ENCODE peak calls at places on chromosome 5, in ten cellular contexts. X, Q, W, K, E, Y, B, R, D and N are unnamed samples. For H3K4me1, the result is how much of the 10 kb centered on the place peaks cover.

GRCh38 chr5:143652104-143652700 is 159.8 kb upstream of the HMHB1 start:
- DNase-seq in D (no peak), Y (no peak), E (no peak), R (no peak), B (no peak), Q (peak), X (no peak), W (no peak), K (no peak), N (no peak)

GRCh38 chr5:120254385-120254784 is 209.7 kb upstream of the PRR16 start:
- DNase-seq in K (peak), Y (no peak), W (no peak), E (no peak), X (no peak), Q (peak), R (no peak), D (no peak), B (no peak), N (no peak)

GRCh38 chr5:4514067-4514648 is 626.0 kb upstream of the ADAMTS16 start:
- DNase-seq in Y (no peak), E (no peak), Q (no peak), K (no peak), X (no peak), D (no peak), R (no peak), W (no peak), B (no peak), N (no peak)

GRCh38 chr5:88715503-88715902 is 167.5 kb downstream of the MEF2C start:
- DNase-seq in R (no peak), W (no peak), E (no peak), K (no peak), Y (no peak), B (no peak), Q (no peak), X (no peak), D (no peak), N (no peak)

GRCh38 chr5:76104027-76104426 is 20.8 kb downstream of the SV2C start:
- DNase-seq in B (peak), D (no peak), E (no peak), X (no peak), Q (peak), R (no peak), W (no peak), Y (no peak), K (peak), N (no peak)

GRCh38 chr5:116394186-116394867 is 180.3 kb downstream of the SEMA6A start:
- DNase-seq in X (no peak), W (no peak), E (no peak), R (no peak), Q (no peak), D (no peak), K (no peak), Y (no peak), B (no peak), N (no peak)

GRCh38 chr5:102611312-102611711 is 112.5 kb upstream of the SLCO6A1 start:
- DNase-seq in E (no peak), W (no peak), X (no peak), R (no peak), Q (no peak), B (no peak), D (no peak), Y (no peak), K (no peak), N (no peak)

GRCh38 chr5:173326501-173326960 is 1.7 kb downstream of the STC2 start:
- DNase-seq in W (no peak), B (no peak), K (peak), X (no peak), E (no peak), R (no peak), Y (no peak), Q (peak), D (no peak), N (no peak)

GRCh38 chr5:152953788-152954483 is 536.5 kb upstream of the GRIA1 start:
- DNase-seq in R (no peak), X (no peak), E (no peak), D (no peak), Y (no peak), W (no peak), Q (no peak), B (no peak), K (no peak), N (no peak)

GRCh38 chr5:179819296-179820126 is 1.2 kb upstream of the SQSTM1 start:
- DNase-seq in D (no peak), K (peak), B (peak), Q (peak), W (peak), X (peak), R (peak), Y (peak), E (no peak), N (peak)

GRCh38 chr5:56673171-56673570 is 142.2 kb upstream of the MAP3K1 start:
- DNase-seq in D (no peak), X (no peak), W (no peak), B (no peak), E (no peak), Y (no peak), K (no peak), R (no peak), Q (no peak), N (no peak)

GRCh38 chr5:2286250-2286649 is 403.5 kb upstream of the IRX4 start:
- DNase-seq in D (no peak), E (no peak), R (no peak), Y (no peak), X (no peak), W (no peak), B (no peak), Q (no peak), K (no peak), N (no peak)

GRCh38 chr5:67257500-67257899 is 60.9 kb upstream of the CD180 start:
- DNase-seq in Q (no peak), E (no peak), X (no peak), B (no peak), R (no peak), Y (no peak), W (no peak), D (no peak), K (no peak), N (no peak)

GRCh38 chr5:168002116-168002515 is 289.3 kb upstream of the WWC1 start:
- DNase-seq in D (no peak), K (no peak), B (no peak), Y (no peak), W (no peak), R (no peak), E (no peak), X (no peak), Q (no peak), N (no peak)

GRCh38 chr5:173764321-173765029 is 123.7 kb upstream of the CPEB4 start:
- DNase-seq in W (peak), D (peak), Y (peak), K (peak), B (peak), Q (peak), X (peak), E (peak), R (no peak), N (peak)

GRCh38 chr5:168409601-168410458 is 76.4 kb upstream of the RARS1 start:
- DNase-seq in R (no peak), E (peak), K (no peak), X (no peak), Y (no peak), B (no peak), W (no peak), D (no peak), Q (peak), N (no peak)

GRCh38 chr5:128349044-128349629 is 188.9 kb downstream of the FBN2 start:
- DNase-seq in X (peak), Q (peak), E (peak), Y (peak), K (no peak), B (peak), D (no peak), R (no peak), W (no peak), N (peak)

GRCh38 chr5:74956278-74956677 is 90.1 kb upstream of the FAM169A start:
- DNase-seq in D (no peak), E (no peak), X (no peak), Q (no peak), K (no peak), Y (no peak), B (no peak), W (no peak), R (no peak), N (peak)

GRCh38 chr5:157204765-157205164 is 24.1 kb downstream of the ITK start:
- DNase-seq in W (no peak), B (no peak), D (no peak), Q (no peak), Y (no peak), E (no peak), K (no peak), X (no peak), R (no peak), N (no peak)

GRCh38 chr5:50300878-50301277 is 140.2 kb downstream of the EMB start:
- DNase-seq in X (no peak), E (peak), Q (no peak), B (no peak), Y (no peak), K (no peak), D (no peak), W (no peak), R (no peak), N (no peak)

GRCh38 chr5:84058561-84058960 is 326.1 kb downstream of the EDIL3 start:
- DNase-seq in Y (no peak), D (no peak), W (no peak), K (no peak), Q (no peak), B (no peak), X (no peak), R (no peak), E (no peak), N (no peak)

GRCh38 chr5:22549876-22550671 is 303.1 kb downstream of the CDH12 start:
- DNase-seq in R (no peak), D (no peak), Q (no peak), W (no peak), E (no peak), Y (no peak), B (no peak), K (no peak), X (no peak), N (no peak)
- H3K27ac ChIP-seq in R (no peak), D (no peak), Q (no peak), W (no peak), E (no peak), Y (no peak), B (no peak), K (no peak), X (no peak), N (no peak)

GRCh38 chr5:73747696-73748380 is 121.8 kb downstream of the ARHGEF28 start:
- DNase-seq in Y (no peak), R (no peak), X (no peak), E (no peak), W (no peak), B (no peak), Q (peak), D (no peak), K (no peak), N (no peak)

GRCh38 chr5:73749485-73750270 is 123.7 kb downstream of the ARHGEF28 start:
- DNase-seq in Q (no peak), K (no peak), B (no peak), D (no peak), E (no peak), R (no peak), W (no peak), Y (no peak), X (no peak), N (no peak)

GRCh38 chr5:73751254-73751914 is 125.4 kb downstream of the ARHGEF28 start:
- DNase-seq in E (no peak), K (no peak), Q (no peak), B (no peak), X (no peak), W (no peak), D (no peak), R (no peak), Y (no peak), N (no peak)

GRCh38 chr5:73746608-73747007 is 120.6 kb downstream of the ARHGEF28 start:
- DNase-seq in W (no peak), R (no peak), Y (no peak), K (no peak), B (no peak), Q (no peak), D (no peak), X (no peak), E (no peak), N (no peak)

DNA sequence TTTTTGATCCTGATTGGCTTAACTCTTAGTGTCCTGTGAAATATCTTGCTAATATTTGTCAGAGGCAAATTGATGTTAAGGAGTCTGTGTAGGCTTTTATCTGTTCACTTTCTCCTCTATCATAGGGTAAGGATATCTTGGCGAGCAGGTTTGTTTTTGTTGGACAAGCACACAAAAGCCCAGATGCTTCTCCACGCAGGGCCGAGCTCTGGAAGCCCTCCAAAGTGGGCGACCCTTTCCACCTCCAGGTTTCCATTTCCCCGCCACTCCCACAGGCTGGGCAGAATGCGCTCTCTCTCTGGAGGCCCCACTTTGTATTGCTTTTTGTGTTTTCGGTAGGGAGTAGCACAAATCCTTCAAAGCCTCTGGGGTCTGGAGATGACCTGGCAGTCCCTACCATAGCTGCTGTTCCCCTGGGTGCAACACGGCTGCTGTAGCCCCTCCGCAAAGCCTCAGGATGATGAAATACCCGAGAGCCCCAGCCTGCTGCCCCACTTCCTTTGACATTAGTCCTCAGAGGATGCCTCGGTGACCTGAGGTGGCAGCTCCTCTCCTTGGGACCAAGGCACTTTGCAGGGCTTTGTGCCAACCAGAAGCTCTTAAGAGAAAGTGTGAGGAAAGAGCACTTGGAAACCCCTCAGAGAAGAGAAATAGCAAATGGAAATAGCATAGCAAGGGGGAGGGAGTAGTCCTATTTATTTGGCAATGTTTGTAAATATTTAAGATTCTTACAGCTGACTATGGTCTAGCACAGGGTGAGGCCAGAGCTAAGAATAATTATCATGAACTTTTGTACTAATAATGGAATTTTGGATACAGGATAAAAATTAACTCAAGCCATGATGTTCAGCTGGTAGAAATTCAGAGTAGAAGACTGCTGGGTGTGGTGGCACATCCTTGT is 122.8 kb downstream of the ARHGEF28 start:
- DNase-seq in E (no peak), X (no peak), D (no peak), W (peak), Q (peak), K (no peak), B (no peak), Y (no peak), R (no peak), N (no peak)
- H3K4me3 ChIP-seq in E (no peak), X (no peak), D (no peak), W (no peak), Q (peak), K (no peak), B (no peak), Y (no peak), R (no peak), N (no peak)

DNA sequence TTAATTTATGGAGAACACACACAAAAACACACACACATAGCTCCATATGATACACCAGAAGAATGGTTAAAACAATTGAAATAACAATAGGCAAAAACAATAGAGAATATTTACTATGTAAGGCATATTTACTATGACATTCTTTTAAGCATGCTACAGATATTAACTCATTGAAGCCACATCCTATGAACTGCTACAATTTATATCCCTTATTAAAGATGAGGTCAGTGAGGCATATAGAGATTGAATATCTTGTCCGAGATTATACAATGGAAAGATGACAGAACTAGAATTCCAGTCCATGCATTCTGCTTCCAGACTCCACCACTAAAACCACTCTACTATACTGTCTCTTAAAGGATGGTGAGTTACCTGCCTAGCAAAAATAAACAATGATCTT is 60.7 kb downstream of the ADAMTS12 start:
- DNase-seq in K (no peak), B (no peak), D (no peak), W (no peak), Y (no peak), E (no peak), Q (no peak), X (no peak), R (no peak), N (no peak)
- H3K4me1 ChIP-seq in K (under half), B (under half), D (under half), W (under half), Y (under half), E (under half), Q (under half), X (under half), R (under half), N (under half)

DNA sequence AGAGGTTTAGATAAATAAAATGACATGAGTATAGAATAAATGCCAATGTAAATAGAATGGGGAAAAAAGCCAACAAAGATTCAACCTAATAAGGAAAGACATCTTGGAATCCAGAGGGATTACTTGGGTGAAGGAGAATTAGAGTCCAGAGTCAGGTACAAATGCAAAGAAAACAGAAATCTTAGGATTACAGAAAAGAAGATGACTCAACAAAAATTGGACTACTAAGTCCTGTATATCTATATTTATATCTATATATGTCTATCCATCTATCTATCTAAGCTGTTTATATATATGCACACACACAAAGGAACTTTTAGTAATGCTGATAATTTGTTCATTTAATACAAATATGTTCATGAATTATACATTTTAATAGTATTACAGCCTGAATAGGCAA is 27.6 kb downstream of the FAM174A start:
- DNase-seq in W (no peak), X (no peak), K (no peak), R (no peak), B (no peak), E (no peak), Q (no peak), Y (no peak), D (no peak), N (no peak)
- H3K27ac ChIP-seq in W (no peak), X (no peak), K (no peak), R (no peak), B (no peak), E (no peak), Q (no peak), Y (no peak), D (no peak), N (no peak)

GRCh38 chr5:177356756-177357458 is 817 bp upstream of the RGS14 start:
- DNase-seq in E (no peak), Q (no peak), R (no peak), W (no peak), K (no peak), D (no peak), Y (no peak), B (no peak), X (no peak), N (no peak)
- H3K4me3 ChIP-seq in E (no peak), Q (no peak), R (peak), W (no peak), K (no peak), D (no peak), Y (no peak), B (no peak), X (no peak), N (no peak)

GRCh38 chr5:145872914-145873313 is at the start of gene GRXCR2:
- DNase-seq in Y (no peak), B (no peak), X (no peak), D (no peak), K (no peak), E (no peak), Q (no peak), R (no peak), W (no peak), N (no peak)
- H3K4me1 ChIP-seq in Y (under half), B (under half), X (under half), D (under half), K (under half), E (under half), Q (under half), R (under half), W (under half), N (under half)

DNA sequence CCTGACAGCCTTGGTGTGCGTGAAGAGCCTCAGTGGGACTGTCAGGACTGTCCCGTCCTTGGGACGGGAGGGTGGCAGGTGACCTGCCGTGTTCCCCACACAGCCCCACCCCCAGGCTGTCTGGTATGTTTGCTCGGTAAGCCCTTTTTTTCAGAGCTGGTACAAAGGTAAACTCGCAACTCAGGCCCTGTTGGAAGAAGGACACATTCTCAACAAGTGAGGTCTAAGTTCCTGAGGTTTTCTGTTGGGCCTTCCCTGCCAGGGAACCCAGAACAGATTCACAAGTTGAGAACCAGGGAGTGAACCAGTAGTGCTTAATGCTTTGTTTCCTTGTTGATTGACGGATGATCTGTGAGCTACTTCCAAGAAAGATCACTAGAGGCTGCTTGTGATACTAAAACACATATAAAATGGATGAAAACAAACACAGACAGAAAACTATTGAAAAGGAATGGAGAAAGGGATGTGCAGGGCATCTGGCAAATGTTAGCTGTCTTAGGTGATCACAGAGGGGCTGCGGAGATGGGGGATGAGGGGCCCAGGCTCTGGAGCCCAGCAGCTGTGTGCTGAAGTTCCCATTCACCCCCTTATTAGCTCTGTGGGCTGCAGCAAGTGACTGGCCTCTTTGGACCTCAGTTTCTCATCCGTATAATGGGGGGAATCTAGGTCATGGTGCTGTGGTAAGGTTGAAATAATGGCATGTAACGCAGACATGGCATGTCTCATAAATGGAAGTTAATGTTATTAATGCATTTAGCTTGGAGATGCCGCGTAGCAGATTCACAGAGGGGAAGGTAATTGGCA is 2.7 kb downstream of the NDST1 start:
- DNase-seq in B (peak), X (peak), D (no peak), R (no peak), E (no peak), Y (peak), Q (peak), W (no peak), K (no peak), N (no peak)
- H3K27ac ChIP-seq in B (peak), X (peak), D (peak), R (no peak), E (no peak), Y (peak), Q (no peak), W (peak), K (no peak), N (peak)

GRCh38 chr5:79111960-79112702 is 522 bp downstream of the BHMT start:
- DNase-seq in B (peak), K (no peak), W (no peak), D (no peak), R (no peak), E (no peak), Y (no peak), Q (no peak), X (no peak), N (no peak)
- H3K4me3 ChIP-seq in B (peak), K (peak), W (no peak), D (peak), R (no peak), E (no peak), Y (no peak), Q (no peak), X (no peak), N (no peak)